ENCODE peak calls at places on chromosomes 4 and X, in seven cellular contexts. L is WERI-Rb-1, Q is suprapubic skin, J is colonic mucosa, B is ascending aorta, W is HepG2, X is fibroblast of lung. H is an unnamed sample.
A peak's percentile ranks its signal among the peaks of the same experiment; 100 is the strongest.

GRCh38 chrX:103941201-103941975 is 21.0 kb upstream of the TMSB15B start:
- DNase-seq in L (no peak), Q (no peak), J (no peak), B (no peak), W (no peak), X (peak; percentile 49), H (peak; percentile 12)

GRCh38 chr4:76060506-76060905 is 14.0 kb upstream of the ART3 start:
- DNase-seq in L (no peak), Q (no peak), J (no peak), B (no peak), W (no peak), X (no peak), H (no peak)

GRCh38 chrX:67558267-67558666 is 14.4 kb downstream of the AR start:
- DNase-seq in L (no peak), Q (no peak), J (no peak), B (no peak), W (no peak), X (no peak), H (no peak)

GRCh38 chrX:22594771-22595170 is 322.1 kb downstream of the CBLL2 start:
- DNase-seq in L (no peak), Q (no peak), J (no peak), B (no peak), W (no peak), X (no peak), H (no peak)

GRCh38 chr4:142901166-142901662 is 55.1 kb upstream of the INPP4B start:
- DNase-seq in L (no peak), Q (no peak), J (no peak), B (no peak), W (no peak), X (peak; percentile 29), H (no peak)

GRCh38 chr4:1072830-1073446 is 40.4 kb downstream of the RNF212 start:
- DNase-seq in L (peak; percentile 82), Q (peak; percentile 64), J (peak; percentile 79), B (peak; percentile 79), W (peak; percentile 72), X (peak; percentile 65), H (no peak)

GRCh38 chrX:28015993-28016392 is 34.7 kb upstream of the DCAF8L1 start:
- DNase-seq in L (no peak), Q (no peak), J (no peak), B (no peak), W (no peak), X (no peak), H (no peak)

GRCh38 chrX:21674430-21675186 is 16.5 kb upstream of the KLHL34 start:
- DNase-seq in L (no peak), Q (no peak), J (no peak), B (no peak), W (no peak), X (no peak), H (no peak)

GRCh38 chr4:64538219-64538618 is 129.0 kb upstream of the TECRL start:
- DNase-seq in L (peak; percentile 20), Q (no peak), J (no peak), B (no peak), W (peak; percentile 6), X (no peak), H (no peak)

GRCh38 chr4:54315561-54315960 is 86.5 kb downstream of the PDGFRA start:
- DNase-seq in L (no peak), Q (no peak), J (no peak), B (no peak), W (no peak), X (no peak), H (no peak)

GRCh38 chr4:182671231-182671630 is 246.0 kb downstream of the DCTD start:
- DNase-seq in L (no peak), Q (no peak), J (no peak), B (no peak), W (no peak), X (no peak), H (no peak)

GRCh38 chr4:182671749-182672148 is 245.4 kb downstream of the DCTD start:
- DNase-seq in L (no peak), Q (no peak), J (no peak), B (no peak), W (no peak), X (no peak), H (no peak)
- H3K4me3 ChIP-seq in L (no peak overlapping the region), Q (no peak overlapping the region), J (no peak overlapping the region), B (no peak overlapping the region), W (no peak overlapping the region), X (no peak overlapping the region), H (no peak overlapping the region)

DNA sequence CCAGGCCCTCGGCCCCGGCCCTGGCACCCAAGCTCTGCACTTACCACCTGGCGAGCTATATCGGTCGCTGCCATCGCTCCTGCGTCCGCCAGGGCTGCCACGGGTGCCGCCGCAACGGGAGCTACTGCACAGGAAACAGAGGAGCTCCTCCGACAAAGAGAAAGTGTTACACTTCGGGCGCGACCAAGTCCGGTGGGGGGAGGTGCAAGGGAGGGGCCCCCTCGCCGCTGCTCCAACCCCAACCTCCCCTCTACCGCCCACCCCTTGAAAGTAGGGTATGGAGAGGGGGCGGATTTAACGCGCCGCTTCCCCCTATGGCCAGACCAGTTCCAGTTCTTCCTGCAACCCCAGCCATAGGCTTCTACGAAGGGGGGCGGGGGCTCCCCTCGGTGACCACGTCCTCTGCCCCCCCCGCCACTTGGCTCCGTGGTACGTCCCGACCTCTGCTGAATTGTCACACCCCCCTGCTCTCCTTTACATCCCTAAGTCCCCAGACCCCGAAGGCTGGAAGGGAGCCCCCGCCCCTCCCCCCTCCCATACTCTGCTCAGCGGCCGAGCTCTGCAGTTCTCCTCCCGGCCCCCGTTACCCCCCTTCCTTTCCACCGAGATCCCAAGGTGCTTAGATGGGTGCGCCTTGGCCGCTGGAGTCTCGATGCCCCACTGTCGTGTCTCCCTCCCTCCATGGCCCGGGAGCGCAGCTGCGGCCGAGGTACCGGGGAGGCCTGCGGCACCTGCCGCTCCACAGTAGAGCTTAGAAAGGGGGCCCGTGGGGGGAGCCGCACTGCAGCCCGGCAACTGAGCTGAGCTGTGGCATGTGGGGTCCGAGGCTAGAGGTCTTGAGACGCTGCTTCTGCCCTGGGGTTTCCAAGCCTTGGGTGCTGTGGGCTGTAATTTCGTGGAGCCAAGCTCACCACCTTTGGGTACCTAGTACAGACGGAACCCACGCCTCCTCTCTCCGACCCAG is at the start of gene SEPTIN6:
- DNase-seq in L (peak; percentile 66), Q (peak; percentile 80), J (peak; percentile 71), B (peak; percentile 77), W (peak; percentile 59), X (peak; percentile 58), H (no peak)
- TF ChIP-seq CTCF in L (no peak), Q (no peak), J (no peak), B (no peak), W (no peak), X (no peak), H (no peak)

GRCh38 chr4:37981844-37982720 is 21.9 kb downstream of the PTTG2 start:
- DNase-seq in L (no peak), Q (no peak), J (no peak), B (no peak), W (peak; percentile 28), X (no peak), H (peak; percentile 51)
- H3K4me3 ChIP-seq in L (no peak overlapping the region), Q (no peak overlapping the region), J (no peak overlapping the region), B (peak overlapping the region; percentile 19), W (no peak overlapping the region), X (no peak overlapping the region), H (no peak overlapping the region)

GRCh38 chrX:126342859-126343258 is 176.8 kb upstream of the DCAF12L2 start:
- DNase-seq in L (no peak), Q (no peak), J (no peak), B (no peak), W (no peak), X (no peak), H (no peak)

GRCh38 chrX:126339926-126340325 is 173.8 kb upstream of the DCAF12L2 start:
- DNase-seq in L (no peak), Q (no peak), J (no peak), B (no peak), W (no peak), X (no peak), H (no peak)
- TF ChIP-seq CTCF in L (no peak), Q (no peak), J (no peak), B (no peak), W (no peak), X (no peak), H (no peak)

DNA sequence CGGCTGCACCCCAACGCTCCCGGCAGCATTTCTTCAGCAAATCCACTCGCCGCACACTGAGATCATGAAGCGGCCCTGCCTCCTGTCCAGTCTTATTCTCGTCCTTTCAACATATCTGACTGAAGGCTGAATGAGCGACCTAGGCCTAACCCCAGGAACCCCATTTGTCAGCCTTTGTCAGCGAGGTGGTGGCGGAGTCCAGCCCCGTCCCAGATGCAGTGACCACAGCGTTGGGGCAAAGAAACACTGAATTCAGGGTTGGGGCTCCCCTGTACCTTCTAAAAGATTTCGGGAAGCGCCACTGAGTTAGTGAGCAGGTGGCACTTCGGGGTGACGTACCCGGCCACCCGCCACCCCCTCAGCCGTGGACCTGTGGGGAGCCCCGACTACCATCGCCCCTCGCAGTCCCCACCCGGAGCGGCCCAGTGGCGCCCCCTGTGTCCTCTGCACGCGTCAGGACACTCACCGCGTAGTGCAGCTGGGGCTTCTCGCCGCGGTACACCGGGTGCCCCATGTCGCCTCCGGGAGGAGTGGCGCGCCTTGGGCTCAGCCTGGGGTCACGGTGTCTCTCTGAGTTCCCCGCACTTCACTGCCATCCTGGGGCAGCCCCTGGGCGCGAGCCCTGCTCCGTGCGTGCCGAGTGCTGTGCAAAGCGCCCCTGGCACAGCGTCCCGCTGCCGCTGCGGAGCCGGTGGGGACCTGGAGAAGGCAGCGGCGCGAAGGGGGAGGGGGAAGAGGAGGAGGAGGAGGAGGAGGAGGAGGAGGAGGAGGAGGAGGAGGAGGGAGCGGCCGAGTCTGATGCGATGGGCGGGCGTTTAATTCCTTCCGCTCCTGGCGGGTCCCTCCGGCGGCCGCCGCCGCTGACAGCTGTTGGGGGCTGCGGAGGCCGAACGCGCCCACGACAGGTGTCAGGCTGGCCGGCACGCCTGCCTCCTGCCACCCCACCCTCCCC is 134.1 kb downstream of the AMELX start:
- DNase-seq in L (peak; percentile 7), Q (peak; percentile 75), J (peak; percentile 37), B (peak; percentile 69), W (no peak), X (peak; percentile 44), H (no peak)
- H3K4me3 ChIP-seq in L (no peak overlapping the region), Q (peak overlapping the region; percentile 49), J (peak overlapping the region; percentile 30), B (peak overlapping the region; percentile 66), W (no peak overlapping the region), X (peak overlapping the region; percentile 69), H (peak overlapping the region; percentile 57)